ENCODE peak calls at places on chromosomes 12 and 14, in ten cellular contexts. U is MM.1S, R is NCI-H345, M is RCC 7860, X is iris pigment epithelial cell, V is G401, T is NCI-H748 treated with DMSO at 0.1 percent for 48 hours, W is Kasumi-1, C is NCI-H1092 treated with DMSO at 0.1 percent for 48 hours, Q is HL-60. E is an unnamed sample.

GRCh38 chr12:121918679-121919038 is 267 bp downstream of the CFAP251 start:
- DNase-seq in R (peak; percentile 22), V (no peak), M (no peak), X (no peak), C (no peak), U (no peak), W (no peak), Q (no peak), T (no peak), E (no peak)

GRCh38 chr12:4505381-4505986 is 33.2 kb upstream of the RAD51AP1 start:
- DNase-seq in R (no peak), C (no peak), T (no peak), M (no peak), W (no peak), X (peak; percentile 57), V (no peak), Q (no peak), U (peak; percentile 18), E (no peak)

GRCh38 chr14:92844220-92844619 is 50.1 kb downstream of the GOLGA5 start:
- DNase-seq in U (no peak), C (no peak), R (no peak), X (no peak), Q (no peak), M (no peak), W (no peak), V (no peak), T (no peak), E (no peak)

GRCh38 chr12:120984351-120984898 is 6.1 kb downstream of the HNF1A start:
- DNase-seq in M (no peak), W (no peak), X (no peak), R (no peak), Q (no peak), C (no peak), V (peak; percentile 1), U (no peak), T (no peak), E (no peak)

GRCh38 chr14:68794856-68795601 is 2.2 kb upstream of the ZFP36L1 start:
- DNase-seq in W (no peak), T (no peak), U (peak; percentile 56), M (peak; percentile 72), C (no peak), R (no peak), Q (no peak), V (no peak), X (peak; percentile 94), E (no peak)

GRCh38 chr14:99548871-99549270 is 55.1 kb downstream of the CCDC85C start:
- DNase-seq in M (no peak), W (no peak), T (no peak), R (no peak), V (peak; percentile 73), X (no peak), U (no peak), C (no peak), Q (no peak), E (no peak)

GRCh38 chr14:68525516-68525915 is 267.4 kb downstream of the ZFP36L1 start:
- DNase-seq in T (no peak), M (no peak), V (no peak), W (no peak), R (no peak), U (no peak), C (no peak), Q (no peak), X (no peak), E (no peak)

GRCh38 chr12:93229494-93230310 is 148.0 kb upstream of the NUDT4 start:
- DNase-seq in X (peak; percentile 93), M (peak; percentile 70), U (no peak), R (no peak), C (no peak), W (no peak), Q (no peak), T (no peak), V (no peak), E (no peak)

GRCh38 chr14:79735121-79735520 is 476.2 kb downstream of the DIO2 start:
- DNase-seq in T (no peak), V (no peak), C (no peak), W (no peak), Q (no peak), X (no peak), R (no peak), M (no peak), U (no peak), E (no peak)

GRCh38 chr12:56324196-56324595 is 8.4 kb upstream of the CNPY2 start:
- DNase-seq in T (no peak), Q (no peak), M (no peak), V (no peak), C (no peak), W (no peak), R (no peak), X (no peak), U (no peak), E (no peak)

GRCh38 chr12:46413368-46413767 is 40.8 kb upstream of the SLC38A2 start:
- DNase-seq in V (no peak), U (no peak), W (no peak), Q (no peak), R (no peak), C (no peak), X (no peak), T (no peak), M (no peak), E (no peak)

GRCh38 chr14:74408870-74409269 is 17.1 kb downstream of the SYNDIG1L start:
- DNase-seq in U (no peak), Q (no peak), M (no peak), C (no peak), W (no peak), T (no peak), X (no peak), V (no peak), R (no peak), E (no peak)

GRCh38 chr14:106840258-106840657 is 1313.9 kb downstream of the TMEM121 start:
- DNase-seq in C (no peak), M (no peak), U (no peak), R (peak; percentile 18), V (no peak), Q (no peak), T (no peak), X (no peak), W (no peak), E (no peak)

GRCh38 chr14:22506778-22507351 is 82.2 kb downstream of the DAD1 start:
- DNase-seq in V (no peak), Q (no peak), M (no peak), X (no peak), T (no peak), R (no peak), C (no peak), U (no peak), W (no peak), E (no peak)

GRCh38 chr14:94904636-94905035 is 134.7 kb upstream of the GSC start:
- DNase-seq in V (no peak), M (no peak), X (peak; percentile 69), R (no peak), W (no peak), U (no peak), Q (no peak), C (no peak), T (no peak), E (no peak)

GRCh38 chr12:15372313-15372712 is 50.0 kb downstream of the PTPRO start:
- DNase-seq in C (no peak), V (no peak), Q (no peak), U (no peak), M (no peak), R (no peak), W (no peak), T (no peak), X (no peak), E (no peak)

GRCh38 chr14:93905623-93906022 is 21.5 kb upstream of the FAM181A start:
- DNase-seq in Q (no peak), T (no peak), W (no peak), V (no peak), U (no peak), R (no peak), X (no peak), M (no peak), C (no peak), E (no peak)

GRCh38 chr12:124633269-124633953 is 66.0 kb upstream of the NCOR2 start:
- DNase-seq in C (no peak), Q (peak; percentile 80), W (no peak), U (no peak), M (no peak), T (no peak), R (no peak), X (peak; percentile 78), V (no peak), E (no peak)

GRCh38 chr14:100734031-100734990 is 7.6 kb downstream of the DLK1 start:
- DNase-seq in Q (no peak), V (no peak), T (no peak), W (no peak), C (no peak), X (no peak), U (no peak), R (no peak), M (no peak), E (no peak)

GRCh38 chr14:100237735-100238418 is 1.1 kb upstream of the YY1 start:
- DNase-seq in W (peak; percentile 73), V (peak; percentile 59), U (peak; percentile 47), C (peak; percentile 43), X (no peak), T (peak; percentile 21), M (no peak), Q (no peak), R (peak; percentile 58), E (no peak)

GRCh38 chr12:122395319-122395718 is 27.1 kb downstream of the CLIP1 start:
- DNase-seq in Q (no peak), M (peak; percentile 58), X (peak; percentile 84), W (no peak), U (no peak), T (no peak), V (no peak), C (no peak), R (no peak), E (no peak)

GRCh38 chr12:67747869-67748760 is 99.6 kb downstream of the DYRK2 start:
- DNase-seq in X (peak; percentile 63), M (peak; percentile 83), C (no peak), U (no peak), V (no peak), Q (no peak), T (no peak), R (no peak), W (no peak), E (no peak)

GRCh38 chr12:57904848-57905811 is 36.2 kb upstream of the ATP23 start:
- DNase-seq in V (peak; percentile 93), W (peak; percentile 89), U (peak; percentile 84), T (peak; percentile 87), M (peak; percentile 65), Q (peak; percentile 68), X (peak; percentile 82), C (peak; percentile 80), R (peak; percentile 90), E (peak; percentile 78)

GRCh38 chr12:112482734-112483133 is 64.0 kb downstream of the PTPN11 start:
- DNase-seq in W (no peak), X (no peak), R (no peak), V (peak; percentile 26), Q (no peak), T (no peak), M (no peak), U (no peak), C (no peak), E (no peak)

GRCh38 chr14:98886982-98887381 is 385.0 kb downstream of the BCL11B start:
- DNase-seq in R (no peak), M (no peak), C (no peak), U (no peak), X (no peak), Q (no peak), V (no peak), W (no peak), T (no peak), E (no peak)

GRCh38 chr12:52243264-52243773 is 10.3 kb downstream of the KRT7 start:
- DNase-seq in M (peak; percentile 72), W (no peak), T (no peak), Q (no peak), V (no peak), R (peak; percentile 82), U (no peak), X (no peak), C (no peak), E (no peak)

GRCh38 chr14:55133416-55133815 is 4.4 kb downstream of the LGALS3 start:
- DNase-seq in X (peak; percentile 48), T (no peak), M (peak; percentile 55), Q (no peak), R (no peak), U (no peak), C (no peak), W (peak; percentile 18), V (peak; percentile 72), E (no peak)

E was measured in CD14-positive monocyte.